ENCODE peak calls at places on chromosomes 7 and 10, in nine cellular contexts. One of them, this sample, is unnamed.

GRCh38 chr10:114551310-114551972 is 106.6 kb downstream of the ABLIM1 start:
- DNase-seq in Panc1: no peak
- DNase-seq in HCT116: no peak
- DNase-seq in GM23338: no peak
- DNase-seq in AG10803: no peak
- DNase-seq in nephron progenitor cell: no peak
- DNase-seq in Calu3: no peak
- DNase-seq in cardiac fibroblast: peak; percentile 68
- DNase-seq in hepatocyte: peak; percentile 62
- DNase-seq in this sample: peak; percentile 46

GRCh38 chr10:74523199-74523598 is 303.2 kb upstream of the KAT6B start:
- DNase-seq in Panc1: no peak
- DNase-seq in HCT116: no peak
- DNase-seq in GM23338: no peak
- DNase-seq in AG10803: no peak
- DNase-seq in nephron progenitor cell: no peak
- DNase-seq in Calu3: no peak
- DNase-seq in cardiac fibroblast: no peak
- DNase-seq in hepatocyte: no peak
- DNase-seq in this sample: no peak

GRCh38 chr10:79019961-79020491 is 48.7 kb upstream of the ZMIZ1 start:
- DNase-seq in Panc1: no peak
- DNase-seq in HCT116: no peak
- DNase-seq in GM23338: no peak
- DNase-seq in AG10803: peak; percentile 75
- DNase-seq in nephron progenitor cell: no peak
- DNase-seq in Calu3: no peak
- DNase-seq in cardiac fibroblast: peak; percentile 80
- DNase-seq in hepatocyte: peak; percentile 76
- DNase-seq in this sample: peak; percentile 67

GRCh38 chr7:16046045-16046444 is 359.6 kb upstream of the MEOX2 start:
- DNase-seq in Panc1: no peak
- DNase-seq in HCT116: no peak
- DNase-seq in GM23338: no peak
- DNase-seq in AG10803: peak; percentile 43
- DNase-seq in nephron progenitor cell: no peak
- DNase-seq in Calu3: no peak
- DNase-seq in cardiac fibroblast: no peak
- DNase-seq in hepatocyte: no peak
- DNase-seq in this sample: no peak

GRCh38 chr7:16801111-16801542 is 3.7 kb downstream of the AGR2 start:
- DNase-seq in Panc1: no peak
- DNase-seq in HCT116: peak; percentile 39
- DNase-seq in GM23338: peak; percentile 63
- DNase-seq in AG10803: peak; percentile 60
- DNase-seq in nephron progenitor cell: no peak
- DNase-seq in Calu3: no peak
- DNase-seq in cardiac fibroblast: peak; percentile 66
- DNase-seq in hepatocyte: peak; percentile 76
- DNase-seq in this sample: peak; percentile 80

GRCh38 chr7:39431242-39431641 is 135.0 kb upstream of the YAE1 start:
- DNase-seq in Panc1: no peak
- DNase-seq in HCT116: no peak
- DNase-seq in GM23338: no peak
- DNase-seq in AG10803: no peak
- DNase-seq in nephron progenitor cell: no peak
- DNase-seq in Calu3: no peak
- DNase-seq in cardiac fibroblast: no peak
- DNase-seq in hepatocyte: no peak
- DNase-seq in this sample: no peak

GRCh38 chr10:75253281-75254220 is 17.8 kb upstream of the COMTD1 start:
- DNase-seq in Panc1: no peak
- DNase-seq in HCT116: no peak
- DNase-seq in GM23338: no peak
- DNase-seq in AG10803: no peak
- DNase-seq in nephron progenitor cell: no peak
- DNase-seq in Calu3: no peak
- DNase-seq in cardiac fibroblast: no peak
- DNase-seq in hepatocyte: no peak
- DNase-seq in this sample: no peak

GRCh38 chr10:86671419-86671818 is 3.1 kb downstream of the LDB3 start:
- DNase-seq in Panc1: no peak
- DNase-seq in HCT116: no peak
- DNase-seq in GM23338: no peak
- DNase-seq in AG10803: no peak
- DNase-seq in nephron progenitor cell: no peak
- DNase-seq in Calu3: peak; percentile 61
- DNase-seq in cardiac fibroblast: no peak
- DNase-seq in hepatocyte: no peak
- DNase-seq in this sample: no peak

GRCh38 chr7:30912986-30913671 is 1.5 kb downstream of the AQP1 start:
- DNase-seq in Panc1: no peak
- DNase-seq in HCT116: no peak
- DNase-seq in GM23338: no peak
- DNase-seq in AG10803: peak; percentile 36
- DNase-seq in nephron progenitor cell: no peak
- DNase-seq in Calu3: no peak
- DNase-seq in cardiac fibroblast: no peak
- DNase-seq in hepatocyte: no peak
- DNase-seq in this sample: no peak

GRCh38 chr10:126867567-126868365 is 37.5 kb upstream of the DOCK1 start:
- DNase-seq in Panc1: no peak
- DNase-seq in HCT116: no peak
- DNase-seq in GM23338: no peak
- DNase-seq in AG10803: peak; percentile 100
- DNase-seq in nephron progenitor cell: no peak
- DNase-seq in Calu3: no peak
- DNase-seq in cardiac fibroblast: peak; percentile 58
- DNase-seq in hepatocyte: no peak
- DNase-seq in this sample: peak; percentile 73

GRCh38 chr7:126791306-126791705 is 461.4 kb downstream of the GRM8 start:
- DNase-seq in Panc1: no peak
- DNase-seq in HCT116: no peak
- DNase-seq in GM23338: no peak
- DNase-seq in AG10803: no peak
- DNase-seq in nephron progenitor cell: no peak
- DNase-seq in Calu3: no peak
- DNase-seq in cardiac fibroblast: no peak
- DNase-seq in hepatocyte: no peak
- DNase-seq in this sample: peak; percentile 20

GRCh38 chr10:70677620-70678249 is 5.4 kb downstream of the ADAMTS14 start:
- DNase-seq in Panc1: no peak
- DNase-seq in HCT116: no peak
- DNase-seq in GM23338: no peak
- DNase-seq in AG10803: no peak
- DNase-seq in nephron progenitor cell: no peak
- DNase-seq in Calu3: no peak
- DNase-seq in cardiac fibroblast: no peak
- DNase-seq in hepatocyte: peak; percentile 47
- DNase-seq in this sample: no peak

GRCh38 chr7:135177021-135177696 is 6.7 kb upstream of the CYREN start:
- DNase-seq in Panc1: no peak
- DNase-seq in HCT116: no peak
- DNase-seq in GM23338: peak; percentile 17
- DNase-seq in AG10803: no peak
- DNase-seq in nephron progenitor cell: no peak
- DNase-seq in Calu3: peak; percentile 71
- DNase-seq in cardiac fibroblast: no peak
- DNase-seq in hepatocyte: no peak
- DNase-seq in this sample: no peak

GRCh38 chr10:49575489-49576072 is 34.5 kb upstream of the SLC18A3 start:
- DNase-seq in Panc1: no peak
- DNase-seq in HCT116: no peak
- DNase-seq in GM23338: no peak
- DNase-seq in AG10803: no peak
- DNase-seq in nephron progenitor cell: no peak
- DNase-seq in Calu3: no peak
- DNase-seq in cardiac fibroblast: no peak
- DNase-seq in hepatocyte: no peak
- DNase-seq in this sample: no peak

GRCh38 chr7:142477079-142477651 is 219.3 kb upstream of the PRSS58 start:
- DNase-seq in Panc1: no peak
- DNase-seq in HCT116: no peak
- DNase-seq in GM23338: no peak
- DNase-seq in AG10803: peak; percentile 72
- DNase-seq in nephron progenitor cell: no peak
- DNase-seq in Calu3: no peak
- DNase-seq in cardiac fibroblast: peak; percentile 56
- DNase-seq in hepatocyte: no peak
- DNase-seq in this sample: peak; percentile 84

GRCh38 chr10:61404771-61405170 is 48.4 kb downstream of the TMEM26 start:
- DNase-seq in Panc1: no peak
- DNase-seq in HCT116: no peak
- DNase-seq in GM23338: no peak
- DNase-seq in AG10803: peak; percentile 76
- DNase-seq in nephron progenitor cell: no peak
- DNase-seq in Calu3: no peak
- DNase-seq in cardiac fibroblast: peak; percentile 25
- DNase-seq in hepatocyte: no peak
- DNase-seq in this sample: peak; percentile 73

GRCh38 chr7:115763347-115763746 is 267.2 kb downstream of the TFEC start:
- DNase-seq in Panc1: no peak
- DNase-seq in HCT116: no peak
- DNase-seq in GM23338: peak; percentile 48
- DNase-seq in AG10803: no peak
- DNase-seq in nephron progenitor cell: no peak
- DNase-seq in Calu3: no peak
- DNase-seq in cardiac fibroblast: no peak
- DNase-seq in hepatocyte: no peak
- DNase-seq in this sample: no peak

DNA sequence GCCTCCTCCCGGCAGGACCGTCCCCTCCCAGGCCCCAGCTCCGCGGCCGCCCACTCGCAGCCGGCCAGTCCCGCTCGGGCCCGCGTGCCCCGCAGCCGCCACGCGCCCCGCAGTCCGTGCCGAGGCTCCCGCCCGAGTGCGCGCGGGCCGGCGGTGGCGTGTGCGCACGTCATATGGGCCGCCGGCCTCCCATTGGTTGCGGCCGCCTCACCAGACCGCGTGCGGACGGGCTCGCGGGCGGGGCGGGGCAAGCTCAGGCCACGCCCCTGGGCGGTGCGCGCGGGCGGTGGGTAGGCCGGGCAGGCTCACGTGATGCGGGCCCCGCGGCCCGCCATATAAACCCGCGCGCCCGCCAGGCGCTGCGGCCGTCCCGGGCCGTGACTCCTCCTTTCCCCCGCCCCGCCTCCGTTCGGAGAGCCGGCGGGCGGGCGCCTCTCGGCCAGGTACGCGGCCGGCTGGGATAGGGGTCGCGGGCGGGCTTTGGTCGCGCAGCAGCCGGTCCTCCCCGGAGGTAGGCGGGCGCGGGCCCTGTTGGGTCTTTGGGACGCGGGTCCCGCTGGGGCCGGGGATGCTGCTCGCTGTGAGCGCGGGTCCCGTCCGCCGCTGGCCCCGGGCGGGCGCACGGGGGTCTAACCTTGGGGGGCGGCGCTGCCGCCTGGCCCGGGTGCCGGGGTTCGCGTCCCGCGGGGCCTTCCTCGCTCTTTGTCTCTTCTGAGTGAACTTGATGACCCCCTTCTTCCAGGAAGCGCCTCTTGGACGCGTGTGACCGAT is at the start of gene INSIG1:
- DNase-seq in Panc1: no peak
- DNase-seq in HCT116: peak; percentile 75
- DNase-seq in GM23338: peak; percentile 89
- DNase-seq in AG10803: peak; percentile 91
- DNase-seq in nephron progenitor cell: peak; percentile 94
- DNase-seq in Calu3: peak; percentile 96
- DNase-seq in cardiac fibroblast: peak; percentile 97
- DNase-seq in hepatocyte: peak; percentile 98
- DNase-seq in this sample: peak; percentile 95
- TF ChIP-seq CTCF in Panc1: no peak
- TF ChIP-seq CTCF in HCT116: no peak
- TF ChIP-seq CTCF in GM23338: no peak
- TF ChIP-seq CTCF in AG10803: no peak
- TF ChIP-seq CTCF in nephron progenitor cell: no peak
- TF ChIP-seq CTCF in Calu3: no peak
- TF ChIP-seq CTCF in cardiac fibroblast: no peak
- TF ChIP-seq CTCF in hepatocyte: no peak
- TF ChIP-seq CTCF in this sample: no peak

DNA sequence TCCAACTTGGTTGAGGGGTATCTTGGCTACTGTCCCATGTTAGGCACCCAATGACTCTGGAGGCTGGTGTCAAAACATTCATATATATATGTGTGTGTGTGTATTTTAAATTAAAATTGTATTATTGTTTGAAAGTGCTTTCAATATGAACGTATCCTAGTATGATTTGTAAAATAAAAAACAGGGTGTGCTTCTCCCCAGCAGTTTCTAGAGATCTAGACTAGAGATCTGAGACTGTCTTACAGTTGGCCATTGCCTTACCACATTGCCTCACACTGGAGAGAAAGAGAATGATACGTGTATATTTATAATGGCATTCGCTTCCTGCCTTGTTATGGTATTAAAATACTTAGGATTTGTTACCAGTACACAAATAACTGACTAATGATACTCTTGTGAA is 1.2 kb downstream of the BAG3 start:
- DNase-seq in Panc1: no peak
- DNase-seq in HCT116: peak; percentile 43
- DNase-seq in GM23338: no peak
- DNase-seq in AG10803: peak; percentile 72
- DNase-seq in nephron progenitor cell: no peak
- DNase-seq in Calu3: peak; percentile 5
- DNase-seq in cardiac fibroblast: peak; percentile 72
- DNase-seq in hepatocyte: peak; percentile 66
- DNase-seq in this sample: peak; percentile 80
- TF ChIP-seq CTCF in Panc1: no peak
- TF ChIP-seq CTCF in HCT116: peak; percentile 48
- TF ChIP-seq CTCF in GM23338: peak; percentile 24
- TF ChIP-seq CTCF in AG10803: peak; percentile 50
- TF ChIP-seq CTCF in nephron progenitor cell: no peak
- TF ChIP-seq CTCF in Calu3: no peak
- TF ChIP-seq CTCF in cardiac fibroblast: no peak
- TF ChIP-seq CTCF in hepatocyte: peak; percentile 45
- TF ChIP-seq CTCF in this sample: peak; percentile 35

GRCh38 chr7:19066109-19066508 is 51.3 kb downstream of the TWIST1 start:
- DNase-seq in Panc1: no peak
- DNase-seq in HCT116: no peak
- DNase-seq in GM23338: no peak
- DNase-seq in AG10803: peak; percentile 46
- DNase-seq in nephron progenitor cell: no peak
- DNase-seq in Calu3: no peak
- DNase-seq in cardiac fibroblast: peak; percentile 16
- DNase-seq in hepatocyte: no peak
- DNase-seq in this sample: peak; percentile 23

GRCh38 chr7:19069842-19070241 is 47.6 kb downstream of the TWIST1 start:
- DNase-seq in Panc1: no peak
- DNase-seq in HCT116: no peak
- DNase-seq in GM23338: peak; percentile 59
- DNase-seq in AG10803: no peak
- DNase-seq in nephron progenitor cell: no peak
- DNase-seq in Calu3: no peak
- DNase-seq in cardiac fibroblast: no peak
- DNase-seq in hepatocyte: no peak
- DNase-seq in this sample: peak; percentile 26
- TF ChIP-seq CTCF in Panc1: peak; percentile 21
- TF ChIP-seq CTCF in HCT116: peak; percentile 26
- TF ChIP-seq CTCF in GM23338: peak; percentile 43
- TF ChIP-seq CTCF in AG10803: no peak
- TF ChIP-seq CTCF in nephron progenitor cell: no peak
- TF ChIP-seq CTCF in Calu3: no peak
- TF ChIP-seq CTCF in cardiac fibroblast: no peak
- TF ChIP-seq CTCF in hepatocyte: no peak
- TF ChIP-seq CTCF in this sample: peak; percentile 19

GRCh38 chr10:106360870-106361269 is 803.6 kb downstream of the SORCS1 start:
- DNase-seq in Panc1: no peak
- DNase-seq in HCT116: no peak
- DNase-seq in GM23338: no peak
- DNase-seq in AG10803: peak; percentile 93
- DNase-seq in nephron progenitor cell: no peak
- DNase-seq in Calu3: peak; percentile 12
- DNase-seq in cardiac fibroblast: peak; percentile 96
- DNase-seq in hepatocyte: no peak
- DNase-seq in this sample: peak; percentile 76

GRCh38 chr10:106355450-106355849 is 809.1 kb downstream of the SORCS1 start:
- DNase-seq in Panc1: no peak
- DNase-seq in HCT116: no peak
- DNase-seq in GM23338: peak; percentile 46
- DNase-seq in AG10803: no peak
- DNase-seq in nephron progenitor cell: peak; percentile 8
- DNase-seq in Calu3: no peak
- DNase-seq in cardiac fibroblast: no peak
- DNase-seq in hepatocyte: no peak
- DNase-seq in this sample: peak; percentile 6
- TF ChIP-seq CTCF in Panc1: peak; percentile 53
- TF ChIP-seq CTCF in HCT116: no peak
- TF ChIP-seq CTCF in GM23338: peak; percentile 53
- TF ChIP-seq CTCF in AG10803: peak; percentile 34
- TF ChIP-seq CTCF in nephron progenitor cell: no peak
- TF ChIP-seq CTCF in Calu3: peak; percentile 26
- TF ChIP-seq CTCF in cardiac fibroblast: peak; percentile 34
- TF ChIP-seq CTCF in hepatocyte: peak; percentile 37
- TF ChIP-seq CTCF in this sample: peak; percentile 64